ENCODE peak calls at places on chromosomes 16 and 17, in six cellular contexts. R is cardiac fibroblast, T is GM06990, K is fibroblast of the aortic adventitia, F is K562, X is GM12865. W is an unnamed sample.

GRCh38 chr17:50864747-50865059 is 1.5 kb downstream of the TOB1 start:
- DNase-seq in R (no peak), T (no peak), K (no peak), F (no peak), X (no peak), W (no peak)

GRCh38 chr17:62847426-62847825 is 39.3 kb upstream of the MARCHF10 start:
- DNase-seq in R (no peak), T (no peak), K (no peak), F (no peak), X (no peak), W (no peak)

GRCh38 chr16:89431158-89431584 is 59.2 kb downstream of the ANKRD11 start:
- DNase-seq in R (peak; percentile 46), T (no peak), K (peak; percentile 78), F (no peak), X (no peak), W (no peak)

GRCh38 chr17:80786887-80787286 is 204.8 kb upstream of the CHMP6 start:
- DNase-seq in R (no peak), T (no peak), K (no peak), F (no peak), X (no peak), W (no peak)

GRCh38 chr16:17364319-17365210 is 106.2 kb downstream of the XYLT1 start:
- DNase-seq in R (peak; percentile 93), T (no peak), K (peak; percentile 99), F (no peak), X (no peak), W (no peak)

GRCh38 chr17:8837438-8838075 is 29.9 kb downstream of the PIK3R6 start:
- DNase-seq in R (no peak), T (no peak), K (no peak), F (no peak), X (no peak), W (no peak)

GRCh38 chr16:66475232-66475631 is 48.1 kb downstream of the BEAN1 start:
- DNase-seq in R (no peak), T (no peak), K (no peak), F (no peak), X (no peak), W (no peak)

GRCh38 chr16:57480127-57480753 is 6.1 kb downstream of the DOK4 start:
- DNase-seq in R (peak; percentile 75), T (no peak), K (peak; percentile 80), F (peak; percentile 80), X (no peak), W (no peak)

GRCh38 chr17:81419333-81419885 is 24.2 kb downstream of the BAHCC1 start:
- DNase-seq in R (peak; percentile 90), T (no peak), K (peak; percentile 98), F (peak; percentile 46), X (no peak), W (no peak)

GRCh38 chr16:31061126-31061812 is 12.8 kb downstream of the ZNF668 start:
- DNase-seq in R (no peak), T (no peak), K (no peak), F (no peak), X (no peak), W (no peak)

GRCh38 chr17:68182016-68182315 is 65.9 kb upstream of the AMZ2 start:
- DNase-seq in R (no peak), T (peak; percentile 73), K (no peak), F (no peak), X (peak; percentile 76), W (peak; percentile 35)

GRCh38 chr16:69796285-69797118 is 34.4 kb downstream of the WWP2 start:
- DNase-seq in R (peak; percentile 85), T (peak; percentile 24), K (peak; percentile 84), F (peak; percentile 64), X (peak; percentile 77), W (peak; percentile 56)

GRCh38 chr17:81509687-81510523 is 2.7 kb downstream of the ACTG1 start:
- DNase-seq in R (no peak), T (no peak), K (peak; percentile 55), F (no peak), X (peak; percentile 60), W (no peak)

GRCh38 chr16:74721716-74722115 is 21.1 kb upstream of the MLKL start:
- DNase-seq in R (no peak), T (no peak), K (no peak), F (no peak), X (no peak), W (no peak)

GRCh38 chr17:7982171-7982570 is 20.2 kb upstream of the GUCY2D start:
- DNase-seq in R (peak; percentile 83), T (no peak), K (peak; percentile 67), F (no peak), X (no peak), W (no peak)

GRCh38 chr17:82414548-82415281 is 3.4 kb upstream of the HEXD start:
- DNase-seq in R (peak; percentile 81), T (peak; percentile 50), K (peak; percentile 73), F (peak; percentile 83), X (peak; percentile 61), W (peak; percentile 85)

GRCh38 chr16:89842471-89843408 is 14.5 kb downstream of the SPIRE2 start:
- DNase-seq in R (peak; percentile 61), T (no peak), K (peak; percentile 62), F (no peak), X (no peak), W (no peak)

GRCh38 chr17:37750768-37751466 is 6.1 kb upstream of the HNF1B start:
- DNase-seq in R (no peak), T (no peak), K (no peak), F (no peak), X (no peak), W (no peak)

GRCh38 chr17:40450175-40450574 is 6.9 kb downstream of the IGFBP4 start:
- DNase-seq in R (peak; percentile 69), T (no peak), K (peak; percentile 55), F (peak; percentile 80), X (peak; percentile 63), W (peak; percentile 73)

GRCh38 chr17:58268326-58268725 is 12.4 kb downstream of the MPO start:
- DNase-seq in R (no peak), T (no peak), K (no peak), F (no peak), X (no peak), W (no peak)

GRCh38 chr17:77634710-77635109 is 323.8 kb upstream of the TNRC6C start:
- DNase-seq in R (no peak), T (peak; percentile 41), K (no peak), F (no peak), X (peak; percentile 73), W (peak; percentile 70)

GRCh38 chr16:83200005-83200779 is 573.4 kb downstream of the CDH13 start:
- DNase-seq in R (peak; percentile 48), T (no peak), K (no peak), F (peak; percentile 6), X (peak; percentile 16), W (no peak)

GRCh38 chr16:9091867-9092281 is 430 bp downstream of the HAPSTR1 start:
- DNase-seq in R (no peak), T (peak; percentile 75), K (no peak), F (peak; percentile 45), X (peak; percentile 55), W (peak; percentile 58)

GRCh38 chr17:58121925-58122324 is 26.3 kb upstream of the OR4D1 start:
- DNase-seq in R (peak; percentile 44), T (no peak), K (peak; percentile 22), F (peak; percentile 60), X (peak; percentile 29), W (no peak)

GRCh38 chr16:51225902-51226301 is 74.8 kb upstream of the SALL1 start:
- DNase-seq in R (no peak), T (no peak), K (no peak), F (no peak), X (no peak), W (no peak)

GRCh38 chr16:89696598-89697128 is 4.8 kb downstream of the SPATA2L start:
- DNase-seq in R (peak; percentile 16), T (peak; percentile 66), K (no peak), F (no peak), X (peak; percentile 53), W (peak; percentile 77)

GRCh38 chr17:7835818-7836595 is 2.0 kb downstream of the KDM6B start:
- DNase-seq in R (peak; percentile 59), T (no peak), K (peak; percentile 76), F (no peak), X (no peak), W (peak; percentile 52)

DNA sequence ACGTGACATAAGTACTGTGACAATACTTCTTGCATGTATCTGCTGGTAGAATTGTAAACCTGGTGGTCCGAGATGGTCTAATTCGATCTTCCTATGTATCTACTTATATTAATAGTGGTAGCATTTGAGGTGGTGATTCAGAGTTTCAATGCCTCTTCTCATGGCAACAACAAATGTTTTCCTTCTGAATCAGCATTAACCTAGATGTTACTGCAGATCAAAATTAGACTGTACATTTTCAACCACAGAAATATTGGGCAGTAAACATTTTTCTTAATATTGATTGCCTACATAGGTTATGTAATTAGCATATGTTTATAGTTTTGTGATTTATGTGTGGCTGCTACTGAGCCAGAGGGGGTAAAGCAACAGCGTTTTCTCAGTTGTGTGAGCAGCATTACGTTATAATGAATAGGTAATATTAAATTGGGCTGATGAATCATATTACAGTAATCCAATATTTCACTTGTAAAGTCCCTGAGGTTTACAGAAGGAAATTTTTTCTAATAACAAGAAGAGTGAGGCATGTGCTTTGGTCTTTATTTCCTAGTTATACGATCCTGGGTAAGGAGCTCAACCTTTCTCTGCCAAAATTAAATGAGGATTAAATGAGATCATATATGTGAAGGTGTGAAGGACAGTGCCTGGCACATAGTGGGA is 18.8 kb upstream of the BMERB1 start:
- DNase-seq in R (peak; percentile 59), T (no peak), K (no peak), F (no peak), X (no peak), W (no peak)
- TF ChIP-seq CTCF in R (no peak), T (no peak), K (no peak), F (no peak), X (no peak), W (no peak)

GRCh38 chr16:27973678-27974077 is 89.8 kb downstream of the GSG1L start:
- DNase-seq in R (no peak), T (no peak), K (no peak), F (no peak), X (peak; percentile 15), W (no peak)
- TF ChIP-seq CTCF in R (no peak), T (peak; percentile 34), K (no peak), F (peak; percentile 36), X (peak; percentile 7), W (no peak)

GRCh38 chr17:45719335-45720071 is 64.6 kb upstream of the CRHR1 start:
- DNase-seq in R (peak; percentile 72), T (no peak), K (peak; percentile 38), F (peak; percentile 39), X (peak; percentile 3), W (no peak)
- TF ChIP-seq CTCF in R (peak; percentile 61), T (peak; percentile 11), K (peak; percentile 52), F (peak; percentile 58), X (peak; percentile 18), W (no peak)

DNA sequence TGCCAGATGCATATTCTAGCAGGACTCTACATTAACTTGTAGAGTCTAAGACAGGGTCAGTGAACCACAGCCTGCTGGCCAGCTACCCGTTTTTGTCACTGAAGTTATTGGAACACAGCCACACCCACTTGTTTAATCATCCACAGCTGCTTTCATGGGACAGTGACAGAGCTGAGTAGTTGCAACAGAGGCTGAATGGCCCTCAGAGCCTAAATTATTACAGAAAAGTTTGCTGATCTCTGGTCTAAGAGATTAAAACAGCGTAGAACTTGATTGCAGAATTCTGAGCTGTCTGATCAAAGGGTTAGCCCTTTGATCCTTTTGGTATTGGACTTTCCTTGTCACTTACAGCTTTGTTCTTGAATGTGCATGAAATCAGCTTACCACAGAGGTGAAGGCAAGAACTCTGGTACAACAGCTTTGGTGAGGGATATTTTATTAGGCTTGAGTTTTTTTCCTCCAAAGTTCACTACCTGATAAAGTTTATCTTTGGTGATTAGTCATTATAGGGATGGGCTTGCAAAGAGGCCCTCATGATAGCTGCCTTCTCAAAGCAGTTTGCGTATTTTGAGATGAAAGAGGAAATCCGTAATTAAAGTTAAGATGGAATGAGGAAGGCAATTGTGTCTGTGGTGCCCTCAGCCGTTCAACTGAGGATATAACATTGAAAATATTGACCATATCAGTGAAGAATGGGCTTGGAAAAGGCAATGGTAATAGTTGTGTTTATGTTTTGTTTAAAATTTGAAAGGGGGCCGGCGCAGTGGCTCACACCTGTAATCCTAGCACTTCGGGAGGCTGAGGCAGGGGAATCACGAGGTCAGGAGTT is 23.7 kb downstream of the ALDH3A2 start:
- DNase-seq in R (peak; percentile 21), T (no peak), K (peak; percentile 30), F (no peak), X (no peak), W (no peak)
- TF ChIP-seq CTCF in R (peak; percentile 3), T (no peak), K (peak; percentile 35), F (no peak), X (no peak), W (no peak)

W was measured in GM20000.